ENCODE peak calls at places on chromosome 2, in eight cellular contexts. H, M, V, D, R, F, S and Z are unnamed samples.

GRCh38 chr2:166765141-166765540 is 123.1 kb upstream of the XIRP2 start:
- DNase-seq in H (no peak), M (no peak), V (no peak), D (no peak), R (no peak), F (no peak), S (no peak), Z (no peak)

GRCh38 chr2:158818511-158818910 is 23.4 kb downstream of the DAPL1 start:
- DNase-seq in H (no peak), M (peak), V (no peak), D (peak), R (no peak), F (no peak), S (no peak), Z (no peak)

GRCh38 chr2:149160701-149161217 is 122.3 kb downstream of the LYPD6B start:
- DNase-seq in H (peak), M (no peak), V (no peak), D (no peak), R (no peak), F (peak), S (peak), Z (peak)

GRCh38 chr2:216698895-216699294 is 3.5 kb upstream of the IGFBP5 start:
- DNase-seq in H (peak), M (peak), V (no peak), D (peak), R (no peak), F (peak), S (no peak), Z (peak)

GRCh38 chr2:170827841-170828532 is 11.3 kb downstream of the GAD1 start:
- DNase-seq in H (no peak), M (no peak), V (no peak), D (no peak), R (no peak), F (no peak), S (no peak), Z (no peak)

GRCh38 chr2:200336980-200337615 is 30.6 kb downstream of the SPATS2L start:
- DNase-seq in H (no peak), M (no peak), V (no peak), D (no peak), R (no peak), F (no peak), S (no peak), Z (no peak)

GRCh38 chr2:113103958-113104627 is 23.3 kb upstream of the IL1RN start:
- DNase-seq in H (no peak), M (no peak), V (no peak), D (peak), R (no peak), F (no peak), S (no peak), Z (no peak)

GRCh38 chr2:240402566-240403295 is 32.7 kb upstream of the GPC1 start:
- DNase-seq in H (no peak), M (no peak), V (no peak), D (no peak), R (no peak), F (no peak), S (no peak), Z (no peak)

GRCh38 chr2:44045061-44045460 is 49.3 kb upstream of the LRPPRC start:
- DNase-seq in H (no peak), M (no peak), V (no peak), D (no peak), R (no peak), F (no peak), S (no peak), Z (no peak)

GRCh38 chr2:233966388-233966787 is 49.2 kb downstream of the TRPM8 start:
- DNase-seq in H (peak), M (no peak), V (no peak), D (peak), R (no peak), F (no peak), S (no peak), Z (no peak)

GRCh38 chr2:181145645-181146044 is 165.2 kb downstream of the UBE2E3 start:
- DNase-seq in H (no peak), M (no peak), V (no peak), D (no peak), R (no peak), F (no peak), S (no peak), Z (no peak)

GRCh38 chr2:180890781-180891180 is 89.6 kb upstream of the UBE2E3 start:
- DNase-seq in H (no peak), M (no peak), V (no peak), D (peak), R (no peak), F (no peak), S (no peak), Z (no peak)

GRCh38 chr2:106106627-106107508 is 87.2 kb downstream of the UXS1 start:
- DNase-seq in H (no peak), M (no peak), V (no peak), D (no peak), R (no peak), F (no peak), S (no peak), Z (peak)

GRCh38 chr2:106109675-106110074 is 84.4 kb downstream of the UXS1 start:
- DNase-seq in H (no peak), M (no peak), V (no peak), D (no peak), R (no peak), F (no peak), S (no peak), Z (no peak)

GRCh38 chr2:106107509-106108131 is 86.5 kb downstream of the UXS1 start:
- DNase-seq in H (no peak), M (no peak), V (no peak), D (peak), R (no peak), F (no peak), S (no peak), Z (peak)

GRCh38 chr2:106108791-106109190 is 85.3 kb downstream of the UXS1 start:
- DNase-seq in H (no peak), M (no peak), V (no peak), D (no peak), R (no peak), F (no peak), S (no peak), Z (no peak)

GRCh38 chr2:106108351-106108750 is 85.8 kb downstream of the UXS1 start:
- DNase-seq in H (no peak), M (peak), V (no peak), D (peak), R (no peak), F (no peak), S (no peak), Z (no peak)
- TF ChIP-seq CTCF in H (no peak), M (peak), V (no peak), D (peak), R (no peak), F (no peak), S (peak), Z (peak)

GRCh38 chr2:173021939-173022371 is 53.7 kb upstream of the MAP3K20 start:
- DNase-seq in H (no peak), M (no peak), V (no peak), D (peak), R (no peak), F (no peak), S (no peak), Z (no peak)
- TF ChIP-seq CTCF in H (peak), M (peak), V (peak), D (peak), R (peak), F (peak), S (peak), Z (no peak)

GRCh38 chr2:88060907-88061275 is 5.3 kb upstream of the KRCC1 start:
- DNase-seq in H (no peak), M (no peak), V (no peak), D (no peak), R (no peak), F (no peak), S (no peak), Z (no peak)

GRCh38 chr2:88058226-88058625 is 2.6 kb upstream of the KRCC1 start:
- DNase-seq in H (no peak), M (no peak), V (no peak), D (no peak), R (no peak), F (no peak), S (no peak), Z (no peak)

GRCh38 chr2:88057437-88057844 is 1.9 kb upstream of the KRCC1 start:
- DNase-seq in H (no peak), M (no peak), V (no peak), D (no peak), R (no peak), F (no peak), S (no peak), Z (no peak)

GRCh38 chr2:88061295-88061694 is 5.7 kb upstream of the KRCC1 start:
- DNase-seq in H (no peak), M (no peak), V (no peak), D (no peak), R (no peak), F (no peak), S (no peak), Z (no peak)

DNA sequence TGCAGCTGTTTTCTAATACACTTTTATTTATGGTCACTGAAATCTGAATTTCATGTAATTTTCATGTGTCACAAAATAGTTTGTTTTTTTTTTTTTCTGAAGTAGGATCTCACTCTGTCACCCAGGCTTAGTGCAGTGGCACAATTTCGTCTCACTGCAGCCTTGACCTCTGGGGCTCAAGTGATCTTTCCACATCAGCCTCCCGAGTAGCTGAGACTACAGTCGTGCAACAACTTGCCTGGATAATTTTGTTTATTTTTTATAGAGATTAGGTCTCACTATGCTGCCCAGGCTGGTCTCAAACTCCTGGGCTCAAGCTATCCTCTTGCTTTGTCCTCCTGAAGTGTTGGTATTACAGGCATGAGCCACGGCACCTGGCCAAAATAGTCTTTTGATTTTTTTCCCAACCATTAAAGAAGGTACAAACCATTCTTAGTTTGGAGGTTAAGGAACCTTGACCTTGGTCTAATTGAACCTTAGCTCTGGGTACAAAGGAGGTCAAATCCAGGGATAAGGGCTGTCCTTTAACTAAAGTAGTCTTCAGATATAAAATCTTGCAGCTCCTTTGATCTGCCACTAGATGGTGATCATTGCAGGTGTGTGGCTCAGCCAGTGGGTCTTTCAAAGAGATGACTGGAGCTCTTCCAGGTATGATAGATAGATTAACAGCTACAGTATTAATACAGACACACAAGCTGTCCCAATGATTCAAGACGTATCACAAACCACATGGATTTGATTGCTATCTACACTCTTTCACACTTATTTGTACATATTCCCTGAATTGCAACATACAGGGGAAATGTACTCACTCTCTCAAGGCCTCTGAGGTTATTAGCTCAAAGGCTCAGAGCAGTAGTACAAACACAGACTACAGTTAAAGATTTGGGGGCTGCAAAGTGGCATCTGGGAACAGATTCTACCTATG is 4.7 kb upstream of the KRCC1 start:
- DNase-seq in H (peak), M (peak), V (no peak), D (peak), R (no peak), F (peak), S (no peak), Z (peak)
- TF ChIP-seq CTCF in H (peak), M (peak), V (peak), D (peak), R (peak), F (peak), S (peak), Z (peak)

GRCh38 chr2:185215497-185215896 is 523.1 kb upstream of the FSIP2 start:
- DNase-seq in H (peak), M (no peak), V (no peak), D (no peak), R (no peak), F (no peak), S (no peak), Z (no peak)
- TF ChIP-seq CTCF in H (peak), M (no peak), V (no peak), D (no peak), R (no peak), F (no peak), S (no peak), Z (no peak)

GRCh38 chr2:11315074-11315705 is 29.2 kb downstream of the ROCK2 start:
- DNase-seq in H (no peak), M (no peak), V (no peak), D (no peak), R (no peak), F (no peak), S (no peak), Z (no peak)

GRCh38 chr2:11319939-11320338 is 24.5 kb downstream of the ROCK2 start:
- DNase-seq in H (no peak), M (no peak), V (no peak), D (peak), R (no peak), F (no peak), S (no peak), Z (no peak)

GRCh38 chr2:11325961-11326691 is 18.3 kb downstream of the ROCK2 start:
- DNase-seq in H (no peak), M (no peak), V (no peak), D (no peak), R (no peak), F (no peak), S (no peak), Z (no peak)

GRCh38 chr2:11321847-11322246 is 22.6 kb downstream of the ROCK2 start:
- DNase-seq in H (no peak), M (no peak), V (no peak), D (no peak), R (no peak), F (no peak), S (no peak), Z (no peak)

DNA sequence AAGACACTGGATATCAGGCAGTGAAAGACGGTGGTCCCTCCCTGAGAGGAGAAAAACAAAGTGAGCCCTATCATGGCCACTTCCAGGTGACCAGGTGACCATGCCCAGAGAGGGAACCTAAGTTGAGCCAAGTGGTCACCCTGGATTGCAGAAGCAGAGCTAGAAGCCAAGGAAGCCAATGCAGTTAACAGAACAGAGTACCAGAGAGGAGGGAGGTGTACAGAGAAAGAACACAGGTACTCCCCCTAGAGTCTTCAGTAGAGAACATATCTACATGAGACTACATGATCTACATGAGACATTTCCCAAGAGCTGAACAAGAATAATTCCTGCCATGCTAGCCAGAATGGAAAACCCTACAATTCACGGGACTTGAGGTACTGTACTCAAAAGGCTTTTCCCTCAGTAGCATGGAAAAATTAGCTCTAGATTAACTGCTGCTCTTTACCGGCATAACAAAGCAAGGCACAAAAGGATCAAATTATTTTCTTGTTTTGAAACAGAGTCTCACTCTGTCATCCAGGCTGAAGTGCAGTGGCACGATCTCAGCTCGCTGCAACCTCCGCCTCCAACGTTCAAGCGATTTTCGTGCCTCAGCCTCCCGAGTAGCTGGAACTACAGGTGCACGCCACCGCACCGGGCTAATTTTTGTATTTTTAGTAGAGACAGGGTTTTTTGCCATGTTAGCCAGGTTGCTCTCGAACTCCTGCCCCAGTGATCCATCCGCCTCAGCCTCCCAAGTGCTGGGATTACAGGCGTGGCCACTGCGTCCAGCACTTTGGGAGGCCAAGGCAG is 23.5 kb downstream of the ROCK2 start:
- DNase-seq in H (no peak), M (no peak), V (no peak), D (no peak), R (no peak), F (no peak), S (no peak), Z (no peak)
- TF ChIP-seq CTCF in H (no peak), M (no peak), V (no peak), D (no peak), R (no peak), F (no peak), S (no peak), Z (no peak)

GRCh38 chr2:17550907-17551306 is 10.4 kb downstream of the VSNL1 start:
- DNase-seq in H (no peak), M (no peak), V (no peak), D (no peak), R (no peak), F (no peak), S (no peak), Z (no peak)

GRCh38 chr2:17547737-17548136 is 7.2 kb downstream of the VSNL1 start:
- DNase-seq in H (no peak), M (no peak), V (no peak), D (no peak), R (no peak), F (no peak), S (no peak), Z (no peak)

GRCh38 chr2:17545680-17546613 is 5.5 kb downstream of the VSNL1 start:
- DNase-seq in H (no peak), M (no peak), V (no peak), D (no peak), R (no peak), F (no peak), S (no peak), Z (no peak)

GRCh38 chr2:17543848-17544645 is 3.6 kb downstream of the VSNL1 start:
- DNase-seq in H (no peak), M (no peak), V (no peak), D (peak), R (no peak), F (no peak), S (no peak), Z (no peak)

DNA sequence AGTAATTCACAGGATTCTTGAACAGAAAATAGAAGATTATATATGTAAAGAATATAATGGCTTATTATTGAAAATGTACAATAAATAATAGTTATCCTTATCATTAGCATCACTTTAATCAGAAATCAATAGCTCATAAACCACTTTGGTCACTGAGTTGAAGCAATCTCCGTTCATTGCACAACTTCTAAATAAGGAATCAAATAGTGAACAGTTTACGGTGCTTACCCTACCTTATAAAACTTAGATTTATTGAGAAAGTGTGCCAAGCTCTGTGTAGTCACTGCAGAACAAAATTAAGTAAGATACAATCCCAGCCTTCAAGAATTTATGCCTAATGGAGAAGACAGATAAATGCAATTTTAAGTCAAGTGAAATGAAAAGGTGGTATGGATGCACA is 6.7 kb downstream of the VSNL1 start:
- DNase-seq in H (no peak), M (no peak), V (no peak), D (no peak), R (no peak), F (no peak), S (no peak), Z (no peak)
- TF ChIP-seq CTCF in H (no peak), M (no peak), V (no peak), D (no peak), R (no peak), F (no peak), S (no peak), Z (no peak)